ENCODE peak calls at places on chromosomes 16 and 17, in ten cellular contexts. R, H, P, G, F, D, U, K, Y and O are unnamed samples.

GRCh38 chr16:4693956-4694663 is 748 bp downstream of the NUDT16L1 start:
- DNase-seq in R (peak), H (peak), P (peak), G (no peak), F (no peak), D (peak), U (peak), K (peak), Y (no peak), O (peak)

GRCh38 chr17:68433911-68434503 is 23.3 kb downstream of the WIPI1 start:
- DNase-seq in R (no peak), H (no peak), P (no peak), G (no peak), F (no peak), D (no peak), U (no peak), K (no peak), Y (no peak), O (no peak)

GRCh38 chr16:24010440-24011089 is 174.8 kb downstream of the PRKCB start:
- DNase-seq in R (peak), H (peak), P (peak), G (peak), F (peak), D (peak), U (peak), K (peak), Y (peak), O (peak)

GRCh38 chr16:48408688-48409087 is 23.5 kb upstream of the SIAH1 start:
- DNase-seq in R (no peak), H (no peak), P (no peak), G (no peak), F (no peak), D (peak), U (no peak), K (peak), Y (no peak), O (peak)

GRCh38 chr17:7557147-7557764 is 1.3 kb upstream of the TNFSF13 start:
- DNase-seq in R (no peak), H (no peak), P (no peak), G (no peak), F (no peak), D (no peak), U (no peak), K (no peak), Y (no peak), O (no peak)

GRCh38 chr17:72915631-72916081 is 176.8 kb downstream of the SLC39A11 start:
- DNase-seq in R (no peak), H (no peak), P (no peak), G (no peak), F (no peak), D (no peak), U (no peak), K (no peak), Y (no peak), O (no peak)

GRCh38 chr16:84617068-84617630 is 729 bp downstream of the COTL1 start:
- DNase-seq in R (no peak), H (no peak), P (no peak), G (no peak), F (peak), D (peak), U (peak), K (no peak), Y (no peak), O (no peak)

GRCh38 chr16:12754824-12755543 is 48.7 kb downstream of the CPPED1 start:
- DNase-seq in R (no peak), H (no peak), P (no peak), G (no peak), F (no peak), D (no peak), U (no peak), K (no peak), Y (no peak), O (no peak)

GRCh38 chr17:5031365-5032082 is 3.7 kb downstream of the SLC52A1 start:
- DNase-seq in R (peak), H (peak), P (peak), G (peak), F (peak), D (peak), U (peak), K (peak), Y (peak), O (peak)

GRCh38 chr16:9139965-9140364 is 48.5 kb downstream of the HAPSTR1 start:
- DNase-seq in R (peak), H (no peak), P (no peak), G (peak), F (no peak), D (peak), U (no peak), K (peak), Y (no peak), O (peak)

GRCh38 chr17:64418506-64419339 is 28.1 kb upstream of the PECAM1 start:
- DNase-seq in R (no peak), H (peak), P (peak), G (peak), F (peak), D (peak), U (no peak), K (peak), Y (peak), O (peak)

GRCh38 chr17:4480929-4481898 is 17.5 kb upstream of the SPNS2 start:
- DNase-seq in R (no peak), H (no peak), P (no peak), G (no peak), F (no peak), D (peak), U (no peak), K (peak), Y (no peak), O (no peak)

GRCh38 chr16:3999479-3999868 is 116.8 kb downstream of the ADCY9 start:
- DNase-seq in R (peak), H (peak), P (no peak), G (peak), F (no peak), D (no peak), U (no peak), K (no peak), Y (peak), O (peak)

GRCh38 chr17:55520402-55520801 is 9.2 kb upstream of the SMIM36 start:
- DNase-seq in R (no peak), H (no peak), P (no peak), G (no peak), F (no peak), D (no peak), U (no peak), K (no peak), Y (no peak), O (no peak)

GRCh38 chr17:49861150-49861884 is 13.4 kb upstream of the TAC4 start:
- DNase-seq in R (no peak), H (no peak), P (peak), G (no peak), F (peak), D (peak), U (peak), K (peak), Y (no peak), O (peak)

GRCh38 chr16:84975066-84975465 is 36.3 kb downstream of the ZDHHC7 start:
- DNase-seq in R (no peak), H (no peak), P (no peak), G (no peak), F (no peak), D (no peak), U (no peak), K (no peak), Y (no peak), O (no peak)

GRCh38 chr17:68301438-68301959 is 10.2 kb downstream of the ARSG start:
- DNase-seq in R (no peak), H (no peak), P (no peak), G (no peak), F (peak), D (no peak), U (no peak), K (no peak), Y (no peak), O (no peak)

GRCh38 chr17:65750166-65750565 is 188.7 kb upstream of the AXIN2 start:
- DNase-seq in R (no peak), H (no peak), P (no peak), G (no peak), F (no peak), D (no peak), U (no peak), K (no peak), Y (no peak), O (no peak)

GRCh38 chr16:85253127-85253941 is 141.1 kb upstream of the CIBAR2 start:
- DNase-seq in R (peak), H (no peak), P (peak), G (no peak), F (no peak), D (peak), U (peak), K (peak), Y (no peak), O (peak)

GRCh38 chr17:80600586-80600985 is 55.9 kb downstream of the RPTOR start:
- DNase-seq in R (no peak), H (no peak), P (no peak), G (no peak), F (no peak), D (no peak), U (no peak), K (no peak), Y (no peak), O (no peak)

GRCh38 chr17:48478224-48479013 is 48.4 kb upstream of the SKAP1 start:
- DNase-seq in R (no peak), H (no peak), P (no peak), G (no peak), F (no peak), D (no peak), U (no peak), K (peak), Y (no peak), O (no peak)

GRCh38 chr16:52613508-52613907 is 66.6 kb upstream of the TOX3 start:
- DNase-seq in R (no peak), H (no peak), P (no peak), G (no peak), F (no peak), D (no peak), U (no peak), K (no peak), Y (no peak), O (no peak)

GRCh38 chr17:1716912-1717695 is 6.9 kb upstream of the TLCD2 start:
- DNase-seq in R (peak), H (peak), P (peak), G (peak), F (peak), D (peak), U (peak), K (peak), Y (peak), O (peak)

GRCh38 chr17:74823176-74823495 is 36.5 kb downstream of the GRIN2C start:
- DNase-seq in R (no peak), H (no peak), P (no peak), G (no peak), F (no peak), D (no peak), U (no peak), K (no peak), Y (no peak), O (no peak)

GRCh38 chr17:49195746-49196145 is 14.6 kb downstream of the GNGT2 start:
- DNase-seq in R (no peak), H (no peak), P (no peak), G (no peak), F (no peak), D (no peak), U (no peak), K (no peak), Y (no peak), O (no peak)

GRCh38 chr17:80905586-80906230 is 85.9 kb upstream of the CHMP6 start:
- DNase-seq in R (no peak), H (no peak), P (no peak), G (no peak), F (no peak), D (no peak), U (no peak), K (no peak), Y (no peak), O (no peak)

GRCh38 chr17:83051423-83052240 is 27.8 kb upstream of the METRNL start:
- DNase-seq in R (peak), H (peak), P (peak), G (peak), F (peak), D (peak), U (peak), K (peak), Y (peak), O (peak)

GRCh38 chr17:3732171-3732570 is 8.5 kb downstream of the HASPIN start:
- DNase-seq in R (no peak), H (no peak), P (no peak), G (no peak), F (no peak), D (no peak), U (no peak), K (peak), Y (no peak), O (peak)

GRCh38 chr17:9002610-9003354 is 18.5 kb upstream of the NTN1 start:
- DNase-seq in R (no peak), H (no peak), P (peak), G (no peak), F (peak), D (peak), U (peak), K (no peak), Y (no peak), O (no peak)

GRCh38 chr17:35011671-35012216 is 31.4 kb downstream of the LIG3 start:
- DNase-seq in R (peak), H (peak), P (no peak), G (no peak), F (no peak), D (no peak), U (no peak), K (no peak), Y (no peak), O (peak)